ENCODE peak calls at places on chromosome 2, in nine cellular contexts. F, R, O, V, U, I, Z, N and B are unnamed samples.

GRCh38 chr2:27715318-27716165 is 51.9 kb downstream of the SLC4A1AP start:
- DNase-seq in F (peak), R (peak), O (no peak), V (no peak), U (peak), I (peak), Z (no peak), N (peak), B (peak)

GRCh38 chr2:62931536-62931935 is 119.1 kb upstream of the OTX1 start:
- DNase-seq in F (no peak), R (no peak), O (no peak), V (no peak), U (no peak), I (no peak), Z (no peak), N (no peak), B (no peak)

GRCh38 chr2:9417725-9418124 is 5.6 kb downstream of the ITGB1BP1 start:
- DNase-seq in F (no peak), R (no peak), O (no peak), V (no peak), U (no peak), I (no peak), Z (no peak), N (no peak), B (no peak)

GRCh38 chr2:8533923-8534322 is 147.9 kb upstream of the ID2 start:
- DNase-seq in F (no peak), R (no peak), O (no peak), V (no peak), U (no peak), I (no peak), Z (no peak), N (no peak), B (no peak)

GRCh38 chr2:101349893-101350662 is 37.2 kb downstream of the CREG2 start:
- DNase-seq in F (no peak), R (no peak), O (no peak), V (no peak), U (no peak), I (peak), Z (no peak), N (no peak), B (no peak)

GRCh38 chr2:221958224-221958623 is 340.6 kb downstream of the PAX3 start:
- DNase-seq in F (no peak), R (no peak), O (no peak), V (peak), U (no peak), I (no peak), Z (no peak), N (no peak), B (no peak)

GRCh38 chr2:54520687-54521086 is 64.6 kb downstream of the SPTBN1 start:
- DNase-seq in F (no peak), R (no peak), O (no peak), V (peak), U (no peak), I (peak), Z (no peak), N (no peak), B (no peak)

GRCh38 chr2:107303964-107304363 is 418.0 kb upstream of the ST6GAL2 start:
- DNase-seq in F (no peak), R (no peak), O (no peak), V (no peak), U (no peak), I (peak), Z (no peak), N (no peak), B (no peak)

GRCh38 chr2:231068525-231069222 is 12.0 kb downstream of the PSMD1 start:
- DNase-seq in F (no peak), R (no peak), O (peak), V (peak), U (no peak), I (peak), Z (no peak), N (no peak), B (no peak)

GRCh38 chr2:120791961-120792295 is 56.3 kb downstream of the GLI2 start:
- DNase-seq in F (no peak), R (no peak), O (no peak), V (peak), U (no peak), I (no peak), Z (no peak), N (no peak), B (no peak)

GRCh38 chr2:174605687-174606086 is 8.1 kb upstream of the WIPF1 start:
- DNase-seq in F (no peak), R (no peak), O (no peak), V (no peak), U (no peak), I (peak), Z (no peak), N (no peak), B (no peak)

GRCh38 chr2:127422631-127423475 is 4.6 kb downstream of the PROC start:
- DNase-seq in F (no peak), R (peak), O (no peak), V (no peak), U (no peak), I (no peak), Z (no peak), N (peak), B (peak)

GRCh38 chr2:27303093-27304025 is 4.9 kb downstream of the UCN start:
- DNase-seq in F (peak), R (peak), O (no peak), V (peak), U (peak), I (peak), Z (peak), N (peak), B (no peak)

GRCh38 chr2:20617892-20618467 is 32.9 kb downstream of the HS1BP3 start:
- DNase-seq in F (peak), R (no peak), O (peak), V (peak), U (no peak), I (peak), Z (peak), N (no peak), B (peak)

GRCh38 chr2:118310016-118310877 is 222.0 kb downstream of the INSIG2 start:
- DNase-seq in F (peak), R (peak), O (no peak), V (no peak), U (peak), I (peak), Z (no peak), N (peak), B (no peak)

GRCh38 chr2:76169289-76169688 is 458.6 kb upstream of the GCFC2 start:
- DNase-seq in F (no peak), R (no peak), O (no peak), V (no peak), U (no peak), I (no peak), Z (no peak), N (no peak), B (no peak)

GRCh38 chr2:20593072-20594034 is 57.5 kb downstream of the HS1BP3 start:
- DNase-seq in F (peak), R (no peak), O (no peak), V (peak), U (no peak), I (peak), Z (no peak), N (peak), B (peak)

GRCh38 chr2:237092920-237093781 is 7.5 kb downstream of the COPS8 start:
- DNase-seq in F (no peak), R (no peak), O (peak), V (no peak), U (no peak), I (peak), Z (peak), N (no peak), B (no peak)

GRCh38 chr2:3200420-3200939 is 177.1 kb downstream of the EIPR1 start:
- DNase-seq in F (no peak), R (no peak), O (no peak), V (no peak), U (no peak), I (no peak), Z (no peak), N (no peak), B (no peak)

GRCh38 chr2:162244559-162245031 is 1.4 kb upstream of the FAP start:
- DNase-seq in F (no peak), R (no peak), O (peak), V (peak), U (no peak), I (peak), Z (no peak), N (no peak), B (no peak)

GRCh38 chr2:233164117-233164516 is 87.4 kb upstream of the ATG16L1 start:
- DNase-seq in F (no peak), R (no peak), O (no peak), V (no peak), U (no peak), I (no peak), Z (no peak), N (no peak), B (no peak)

GRCh38 chr2:219175486-219175885 is 1.2 kb downstream of the CNPPD1 start:
- DNase-seq in F (no peak), R (no peak), O (no peak), V (no peak), U (no peak), I (no peak), Z (no peak), N (no peak), B (no peak)

GRCh38 chr2:178865999-178866398 is 58.8 kb upstream of the TTN start:
- DNase-seq in F (no peak), R (no peak), O (no peak), V (no peak), U (no peak), I (no peak), Z (no peak), N (no peak), B (no peak)

GRCh38 chr2:236775521-236775920 is 205.9 kb downstream of the ACKR3 start:
- DNase-seq in F (no peak), R (no peak), O (no peak), V (no peak), U (no peak), I (no peak), Z (no peak), N (no peak), B (no peak)

GRCh38 chr2:46239847-46240181 is 57.4 kb upstream of the EPAS1 start:
- DNase-seq in F (peak), R (no peak), O (no peak), V (no peak), U (peak), I (no peak), Z (no peak), N (peak), B (no peak)

GRCh38 chr2:228613133-228613532 is 431.6 kb upstream of the SPHKAP start:
- DNase-seq in F (no peak), R (no peak), O (no peak), V (peak), U (no peak), I (peak), Z (no peak), N (no peak), B (no peak)

GRCh38 chr2:204436267-204436666 is 109.0 kb upstream of the PARD3B start:
- DNase-seq in F (no peak), R (no peak), O (no peak), V (no peak), U (no peak), I (no peak), Z (no peak), N (no peak), B (no peak)

GRCh38 chr2:205766765-205767359 is 84.6 kb downstream of the NRP2 start:
- DNase-seq in F (peak), R (peak), O (no peak), V (no peak), U (peak), I (peak), Z (peak), N (peak), B (no peak)

GRCh38 chr2:217189747-217190146 is 329.9 kb upstream of the TNP1 start:
- DNase-seq in F (no peak), R (no peak), O (no peak), V (no peak), U (no peak), I (no peak), Z (no peak), N (no peak), B (no peak)

GRCh38 chr2:239695728-239696240 is 295.0 kb upstream of the HDAC4 start:
- DNase-seq in F (no peak), R (no peak), O (no peak), V (no peak), U (no peak), I (no peak), Z (no peak), N (no peak), B (peak)

GRCh38 chr2:153890572-153890971 is 18.9 kb downstream of the GALNT13 start:
- DNase-seq in F (no peak), R (no peak), O (no peak), V (no peak), U (no peak), I (no peak), Z (no peak), N (no peak), B (no peak)

GRCh38 chr2:164675698-164676097 is 54.4 kb upstream of the GRB14 start:
- DNase-seq in F (no peak), R (no peak), O (no peak), V (no peak), U (no peak), I (no peak), Z (no peak), N (no peak), B (no peak)